ENCODE peak calls at places on chromosomes 7 and 10, in eight cellular contexts. W, N, E, H, J, Y, F and A are unnamed samples.

GRCh38 chr10:95480901-95481491 is 80.2 kb downstream of the SORBS1 start:
- DNase-seq in W (no peak), N (no peak), E (no peak), H (no peak), J (peak), Y (no peak), F (no peak), A (peak)

GRCh38 chr7:132859199-132859598 is 222.7 kb downstream of the CHCHD3 start:
- DNase-seq in W (no peak), N (no peak), E (no peak), H (no peak), J (no peak), Y (no peak), F (no peak), A (no peak)

GRCh38 chr7:137869260-137869659 is 22.5 kb upstream of the DGKI start:
- DNase-seq in W (no peak), N (no peak), E (no peak), H (no peak), J (no peak), Y (no peak), F (no peak), A (no peak)

GRCh38 chr10:118042336-118042735 is 4.4 kb downstream of the RAB11FIP2 start:
- DNase-seq in W (peak), N (no peak), E (no peak), H (no peak), J (no peak), Y (peak), F (no peak), A (no peak)

GRCh38 chr10:124736491-124737136 is 7.6 kb downstream of the FAM53B start:
- DNase-seq in W (peak), N (no peak), E (no peak), H (peak), J (peak), Y (peak), F (peak), A (peak)

GRCh38 chr10:70302292-70302691 is 18.5 kb upstream of the NPFFR1 start:
- DNase-seq in W (peak), N (no peak), E (peak), H (no peak), J (no peak), Y (peak), F (no peak), A (peak)

GRCh38 chr7:139940866-139941265 is 111.8 kb downstream of the TBXAS1 start:
- DNase-seq in W (no peak), N (no peak), E (no peak), H (no peak), J (no peak), Y (no peak), F (no peak), A (no peak)

GRCh38 chr7:29189743-29190201 is 4.8 kb upstream of the CHN2 start:
- DNase-seq in W (peak), N (peak), E (peak), H (peak), J (peak), Y (peak), F (peak), A (peak)

GRCh38 chr10:21720090-21720489 is 186.1 kb downstream of the MLLT10 start:
- DNase-seq in W (no peak), N (peak), E (no peak), H (no peak), J (peak), Y (peak), F (no peak), A (no peak)

GRCh38 chr10:132452651-132453469 is 55.9 kb downstream of the PWWP2B start:
- DNase-seq in W (peak), N (peak), E (peak), H (peak), J (peak), Y (peak), F (peak), A (peak)

GRCh38 chr10:62817120-62817762 is 1.1 kb upstream of the EGR2 start:
- DNase-seq in W (peak), N (peak), E (peak), H (peak), J (peak), Y (no peak), F (peak), A (no peak)

GRCh38 chr7:111091623-111092370 is 870 bp downstream of the LRRN3 start:
- DNase-seq in W (no peak), N (peak), E (no peak), H (no peak), J (no peak), Y (no peak), F (no peak), A (no peak)

GRCh38 chr10:133349577-133350011 is 2.4 kb downstream of the PRAP1 start:
- DNase-seq in W (no peak), N (no peak), E (no peak), H (no peak), J (no peak), Y (no peak), F (no peak), A (no peak)

GRCh38 chr7:25495342-25495855 is 267.1 kb upstream of the NPVF start:
- DNase-seq in W (no peak), N (peak), E (no peak), H (peak), J (no peak), Y (no peak), F (no peak), A (no peak)

GRCh38 chr7:39504963-39505362 is 61.2 kb upstream of the YAE1 start:
- DNase-seq in W (peak), N (no peak), E (no peak), H (peak), J (peak), Y (peak), F (no peak), A (peak)

GRCh38 chr10:29915116-29915785 is 144.1 kb downstream of the JCAD start:
- DNase-seq in W (peak), N (no peak), E (no peak), H (no peak), J (no peak), Y (peak), F (no peak), A (no peak)

GRCh38 chr7:28168393-28169158 is 12.0 kb downstream of the JAZF1 start:
- DNase-seq in W (no peak), N (no peak), E (no peak), H (no peak), J (no peak), Y (peak), F (no peak), A (no peak)
- TF ChIP-seq CTCF in W (no peak), N (no peak), E (no peak), H (no peak), J (no peak), Y (no peak), F (no peak), A (no peak)

DNA sequence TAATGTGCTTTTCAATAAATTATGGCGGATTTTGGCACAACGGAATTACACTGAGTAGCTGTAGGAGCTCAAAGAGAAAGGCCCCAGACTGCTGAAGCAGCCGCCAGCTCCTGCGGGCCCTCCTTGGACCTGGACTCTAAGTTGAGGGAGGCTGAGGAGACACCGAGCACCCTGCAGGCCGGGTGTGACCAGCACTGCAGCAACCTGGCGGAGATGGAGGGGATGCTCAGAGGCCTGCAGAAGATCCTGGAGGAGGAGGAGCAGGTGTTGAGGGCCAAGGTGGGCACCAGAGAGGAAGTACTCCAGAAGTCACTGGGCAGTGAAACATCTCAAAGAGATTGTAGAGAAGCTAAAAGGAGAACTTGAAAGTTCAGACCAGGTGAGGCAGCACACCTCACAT is 33.0 kb upstream of the POM121L12 start:
- DNase-seq in W (no peak), N (no peak), E (no peak), H (no peak), J (no peak), Y (no peak), F (no peak), A (no peak)
- H3K4me3 ChIP-seq in W (no peak), N (no peak), E (no peak), H (no peak), J (no peak), Y (no peak), F (no peak), A (no peak)

DNA sequence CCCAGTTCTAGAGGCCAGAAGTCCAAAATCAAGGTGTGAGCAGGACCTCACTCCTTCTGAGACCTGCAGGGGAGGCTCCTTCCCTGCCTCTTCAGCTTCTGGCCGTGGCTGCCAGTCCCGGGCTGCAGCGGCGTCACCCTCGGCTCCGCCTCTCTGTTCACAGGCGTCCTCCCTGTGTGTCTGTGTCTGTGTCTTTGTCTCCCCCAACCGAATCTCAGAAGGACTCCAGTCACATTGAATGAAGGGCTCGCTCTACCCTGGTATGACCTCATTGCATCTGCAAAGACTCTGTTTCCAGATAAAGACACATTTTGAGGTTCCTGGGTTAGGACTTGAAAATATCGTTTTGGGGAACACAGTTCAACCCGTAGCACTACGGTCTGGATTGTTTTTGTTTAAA is 33.1 kb upstream of the GALNT11 start:
- DNase-seq in W (no peak), N (peak), E (peak), H (peak), J (peak), Y (peak), F (peak), A (peak)
- TF ChIP-seq CTCF in W (no peak), N (peak), E (peak), H (peak), J (peak), Y (peak), F (no peak), A (no peak)

GRCh38 chr7:74289018-74289659 is at the start of gene CLIP2:
- DNase-seq in W (peak), N (peak), E (peak), H (peak), J (peak), Y (peak), F (peak), A (peak)

GRCh38 chr7:74290590-74290950 is 1.4 kb downstream of the CLIP2 start:
- DNase-seq in W (no peak), N (no peak), E (no peak), H (peak), J (no peak), Y (no peak), F (peak), A (no peak)

GRCh38 chr7:74289660-74290589 is 718 bp downstream of the CLIP2 start:
- DNase-seq in W (peak), N (peak), E (peak), H (peak), J (no peak), Y (no peak), F (peak), A (peak)

GRCh38 chr7:74291535-74291934 is 2.3 kb downstream of the CLIP2 start:
- DNase-seq in W (no peak), N (no peak), E (no peak), H (no peak), J (no peak), Y (no peak), F (no peak), A (no peak)

GRCh38 chr7:74290999-74291441 is 1.8 kb downstream of the CLIP2 start:
- DNase-seq in W (no peak), N (no peak), E (peak), H (peak), J (no peak), Y (no peak), F (peak), A (no peak)
- H3K4me3 ChIP-seq in W (peak), N (peak), E (peak), H (no peak), J (no peak), Y (peak), F (peak), A (peak)

GRCh38 chr7:22292519-22292918 is 64.4 kb downstream of the RAPGEF5 start:
- DNase-seq in W (no peak), N (peak), E (no peak), H (no peak), J (no peak), Y (no peak), F (no peak), A (no peak)

GRCh38 chr7:22296265-22296566 is 60.7 kb downstream of the RAPGEF5 start:
- DNase-seq in W (no peak), N (no peak), E (no peak), H (no peak), J (no peak), Y (no peak), F (no peak), A (no peak)

GRCh38 chr7:22291979-22292378 is 65.0 kb downstream of the RAPGEF5 start:
- DNase-seq in W (no peak), N (no peak), E (no peak), H (no peak), J (no peak), Y (no peak), F (no peak), A (no peak)

GRCh38 chr7:22296916-22297315 is 60.0 kb downstream of the RAPGEF5 start:
- DNase-seq in W (peak), N (no peak), E (no peak), H (no peak), J (no peak), Y (peak), F (no peak), A (peak)

DNA sequence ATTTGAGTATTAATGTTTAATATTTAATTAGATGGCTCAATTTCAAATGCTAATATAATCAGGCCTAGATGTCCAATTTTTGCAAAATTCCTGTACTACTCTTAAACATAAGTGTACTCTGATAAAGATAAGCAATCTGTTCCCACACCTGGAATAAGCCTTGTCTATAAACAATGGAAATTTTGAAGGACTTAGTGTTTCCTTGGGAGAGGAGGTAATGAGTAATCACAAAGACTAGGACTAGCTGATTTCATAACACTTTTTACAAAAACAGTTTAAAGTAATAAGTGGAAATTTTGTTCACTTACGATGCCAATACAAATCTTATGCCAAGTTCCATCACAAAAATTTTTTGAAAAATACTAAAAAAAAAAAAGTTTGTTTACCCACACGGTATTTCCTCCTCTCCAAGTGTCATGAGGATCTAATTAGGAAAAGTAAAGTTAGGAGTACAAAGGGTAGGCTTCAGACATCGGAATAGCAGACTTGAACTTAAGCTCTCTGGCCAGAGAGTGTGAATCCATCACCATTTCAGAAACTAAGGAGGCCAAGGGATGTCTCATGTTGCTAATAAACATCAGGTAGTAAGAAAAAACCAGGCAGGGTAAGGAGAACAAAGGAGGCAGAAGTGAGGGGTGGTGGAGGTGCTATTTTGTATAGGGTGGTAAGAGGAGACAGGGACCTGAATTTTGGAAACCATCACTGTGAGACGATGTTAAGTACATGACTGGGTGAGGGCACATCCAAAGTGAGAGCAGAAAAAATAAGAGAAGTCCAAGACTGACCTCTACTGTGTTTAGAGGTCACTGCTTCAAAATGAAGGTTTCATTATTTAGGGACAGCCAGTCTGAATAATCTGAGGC is 61.3 kb downstream of the RAPGEF5 start:
- DNase-seq in W (peak), N (peak), E (no peak), H (no peak), J (peak), Y (peak), F (no peak), A (no peak)
- TF ChIP-seq CTCF in W (peak), N (peak), E (no peak), H (no peak), J (no peak), Y (no peak), F (no peak), A (no peak)

GRCh38 chr10:110306452-110306768 is 1.7 kb upstream of the SMNDC1 start:
- DNase-seq in W (no peak), N (no peak), E (no peak), H (no peak), J (no peak), Y (no peak), F (no peak), A (no peak)
- H3K4me3 ChIP-seq in W (no peak), N (no peak), E (peak), H (no peak), J (no peak), Y (no peak), F (no peak), A (no peak)

GRCh38 chr7:119046068-119046467 is 821.6 kb downstream of the ANKRD7 start:
- DNase-seq in W (no peak), N (no peak), E (no peak), H (no peak), J (no peak), Y (no peak), F (no peak), A (no peak)
- TF ChIP-seq CTCF in W (no peak), N (no peak), E (no peak), H (no peak), J (no peak), Y (no peak), F (no peak), A (no peak)

GRCh38 chr7:2824026-2824677 is 20.0 kb downstream of the GNA12 start:
- DNase-seq in W (no peak), N (no peak), E (no peak), H (no peak), J (no peak), Y (no peak), F (no peak), A (no peak)
- H3K4me3 ChIP-seq in W (no peak), N (no peak), E (no peak), H (no peak), J (no peak), Y (no peak), F (no peak), A (no peak)

GRCh38 chr7:123594813-123595241 is 6.8 kb upstream of the ASB15 start:
- DNase-seq in W (no peak), N (peak), E (no peak), H (no peak), J (peak), Y (no peak), F (peak), A (no peak)

GRCh38 chr7:123601530-123601929 is at the start of gene ASB15:
- DNase-seq in W (no peak), N (peak), E (no peak), H (no peak), J (no peak), Y (no peak), F (no peak), A (no peak)

GRCh38 chr7:123600876-123601275 is 745 bp upstream of the ASB15 start:
- DNase-seq in W (no peak), N (no peak), E (no peak), H (no peak), J (no peak), Y (no peak), F (no peak), A (no peak)

GRCh38 chr7:123599766-123600165 is 1.9 kb upstream of the ASB15 start:
- DNase-seq in W (no peak), N (no peak), E (no peak), H (no peak), J (no peak), Y (no peak), F (no peak), A (no peak)

GRCh38 chr7:123598657-123599056 is 3.0 kb upstream of the ASB15 start:
- DNase-seq in W (no peak), N (no peak), E (no peak), H (no peak), J (no peak), Y (no peak), F (no peak), A (no peak)
- TF ChIP-seq CTCF in W (no peak), N (no peak), E (no peak), H (no peak), J (no peak), Y (no peak), F (no peak), A (no peak)